ENCODE peak calls at places on chromosomes 3 and 15, in five cellular contexts. M is stimulated activated CD4-positive, alpha-beta T cell treated with anti-CD3 and anti-CD28 coated beads, Interleukin-1b, Interleukin-23, amount 100 ng/mL, for 24 hours; S is HT1080; J is activated CD4-positive, alpha-beta memory T cell treated with anti-CD3 and anti-CD28 coated beads for 36 hours; R is KBM-7. K is an unnamed sample.

GRCh38 chr3:141828487-141829284 is 47.8 kb upstream of the ATP1B3 start:
- DNase-seq in J (no peak), S (no peak), R (no peak), M (no peak), K (no peak)

GRCh38 chr3:63519426-63519825 is 133.0 kb upstream of the SNTN start:
- DNase-seq in R (no peak), S (peak; percentile 38), J (no peak), M (no peak), K (no peak)

GRCh38 chr3:27532931-27533607 is 48.9 kb upstream of the SLC4A7 start:
- DNase-seq in M (no peak), R (no peak), J (no peak), S (peak; percentile 65), K (no peak)

GRCh38 chr3:178063475-178063874 is 472.8 kb upstream of the KCNMB2 start:
- DNase-seq in M (no peak), R (no peak), S (peak; percentile 70), J (no peak), K (no peak)

GRCh38 chr3:66416556-66417304 is 84.1 kb downstream of the LRIG1 start:
- DNase-seq in J (no peak), R (no peak), S (no peak), M (no peak), K (no peak)

GRCh38 chr3:20478407-20478806 is 292.4 kb upstream of the SGO1 start:
- DNase-seq in R (no peak), M (no peak), J (no peak), S (no peak), K (no peak)

GRCh38 chr15:38242055-38242454 is 10.6 kb upstream of the SPRED1 start:
- DNase-seq in M (no peak), J (no peak), R (no peak), S (no peak), K (no peak)

GRCh38 chr3:155417119-155417517 is 123.6 kb upstream of the STRIT1 start:
- DNase-seq in J (no peak), S (no peak), R (no peak), M (no peak), K (no peak)

GRCh38 chr3:100023150-100023549 is 91.2 kb downstream of the FILIP1L start:
- DNase-seq in S (no peak), R (no peak), J (no peak), M (no peak), K (peak; percentile 93)

GRCh38 chr3:56980798-56981390 is 79.6 kb upstream of the SPATA12 start:
- DNase-seq in R (peak; percentile 71), J (peak; percentile 83), S (peak; percentile 99), M (no peak), K (no peak)

GRCh38 chr3:108887137-108887536 is 64.6 kb downstream of the TRAT1 start:
- DNase-seq in M (no peak), S (no peak), R (no peak), J (no peak), K (no peak)

GRCh38 chr15:40438712-40439111 is 2.0 kb upstream of the BAHD1 start:
- DNase-seq in M (no peak), R (no peak), J (no peak), S (no peak), K (no peak)

GRCh38 chr3:9399746-9400145 is 2.3 kb downstream of the SETD5 start:
- DNase-seq in J (peak; percentile 37), M (no peak), R (peak; percentile 69), S (peak; percentile 88), K (peak; percentile 79)

GRCh38 chr15:89785771-89786135 is 9.6 kb downstream of the MESP2 start:
- DNase-seq in M (no peak), R (no peak), S (no peak), J (no peak), K (no peak)

GRCh38 chr15:34252545-34252944 is 27.7 kb downstream of the EMC4 start:
- DNase-seq in S (no peak), J (no peak), M (no peak), R (peak; percentile 9), K (no peak)

GRCh38 chr15:78056714-78057269 is 20.7 kb downstream of the TBC1D2B start:
- DNase-seq in M (no peak), J (no peak), S (peak; percentile 42), R (peak; percentile 89), K (no peak)

GRCh38 chr3:113151475-113152031 is 59.8 kb upstream of the BOC start:
- DNase-seq in J (no peak), R (no peak), M (no peak), S (peak; percentile 32), K (no peak)

GRCh38 chr3:13223574-13224237 is 150.5 kb upstream of the IQSEC1 start:
- DNase-seq in M (no peak), J (no peak), R (no peak), S (peak; percentile 51), K (peak; percentile 79)